ENCODE peak calls at places on chromosomes 16 and 17, in five cellular contexts. One of them, this sample, is unnamed.

GRCh38 chr16:46638947-46639925 is 18.1 kb upstream of the SHCBP1 start:
- DNase-seq in lower lobe of right lung: no peak
- DNase-seq in spleen: no peak
- DNase-seq in PC-9: no peak
- DNase-seq in fibroblast of lung: peak; percentile 65
- DNase-seq in this sample: no peak

GRCh38 chr16:11075163-11075562 is 130.8 kb downstream of the CLEC16A start:
- DNase-seq in spleen: no peak
- DNase-seq in lower lobe of right lung: no peak
- DNase-seq in PC-9: no peak
- DNase-seq in fibroblast of lung: no peak
- DNase-seq in this sample: no peak

GRCh38 chr16:86353185-86353584 is 157.1 kb upstream of the FOXF1 start:
- DNase-seq in fibroblast of lung: peak; percentile 71
- DNase-seq in spleen: no peak
- DNase-seq in lower lobe of right lung: no peak
- DNase-seq in PC-9: no peak
- DNase-seq in this sample: no peak

GRCh38 chr16:55330726-55331647 is 7.0 kb downstream of the IRX6 start:
- DNase-seq in PC-9: no peak
- DNase-seq in spleen: peak; percentile 78
- DNase-seq in fibroblast of lung: no peak
- DNase-seq in lower lobe of right lung: no peak
- DNase-seq in this sample: no peak

GRCh38 chr16:63613701-63614100 is 1508.2 kb downstream of the CDH11 start:
- DNase-seq in PC-9: no peak
- DNase-seq in spleen: no peak
- DNase-seq in fibroblast of lung: peak; percentile 54
- DNase-seq in lower lobe of right lung: no peak
- DNase-seq in this sample: no peak

GRCh38 chr17:80254396-80255241 is 6.0 kb upstream of the RNF213 start:
- DNase-seq in fibroblast of lung: peak; percentile 95
- DNase-seq in spleen: no peak
- DNase-seq in lower lobe of right lung: no peak
- DNase-seq in PC-9: peak; percentile 83
- DNase-seq in this sample: peak; percentile 73

GRCh38 chr17:79560527-79560926 is 50.3 kb downstream of the RBFOX3 start:
- DNase-seq in spleen: peak; percentile 65
- DNase-seq in lower lobe of right lung: peak; percentile 12
- DNase-seq in PC-9: no peak
- DNase-seq in fibroblast of lung: no peak
- DNase-seq in this sample: no peak

GRCh38 chr16:22739077-22739476 is 74.9 kb upstream of the HS3ST2 start:
- DNase-seq in lower lobe of right lung: no peak
- DNase-seq in fibroblast of lung: no peak
- DNase-seq in spleen: no peak
- DNase-seq in PC-9: no peak
- DNase-seq in this sample: no peak

DNA sequence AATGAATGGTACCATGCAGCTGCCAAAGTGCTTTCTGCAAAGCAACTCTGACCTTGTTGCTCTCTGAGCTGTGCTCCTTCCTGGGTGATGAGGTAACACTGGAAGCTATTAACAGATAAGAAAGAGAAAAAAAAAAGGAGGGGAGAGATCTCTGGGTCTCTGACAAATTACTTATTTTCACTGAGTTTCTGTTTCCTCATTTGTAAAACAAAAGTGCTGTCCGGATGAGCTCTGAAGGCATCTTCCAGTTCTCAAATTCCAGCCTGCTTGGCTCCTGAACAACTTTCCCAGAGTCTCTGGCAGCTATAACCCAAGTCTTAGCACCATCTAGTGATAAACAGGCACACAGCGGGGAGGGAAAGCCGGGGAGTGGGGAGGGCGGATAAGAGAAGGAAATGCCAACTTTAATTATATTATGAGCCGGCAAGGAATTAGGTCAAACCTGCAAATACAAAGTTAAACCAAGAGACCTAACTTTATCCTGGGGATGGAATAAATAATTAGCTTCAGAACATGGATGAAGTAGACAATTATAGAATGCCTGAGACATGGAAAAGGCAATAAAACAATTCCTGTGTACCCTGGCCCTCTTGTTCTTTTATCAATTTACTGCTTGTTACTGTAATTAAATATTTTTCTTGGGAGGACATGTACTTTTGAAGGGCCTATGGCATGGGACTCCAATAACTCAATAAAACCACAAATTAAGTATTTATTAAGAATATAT is 61.3 kb upstream of the KIFC3 start:
- DNase-seq in spleen: no peak
- DNase-seq in fibroblast of lung: peak; percentile 79
- DNase-seq in lower lobe of right lung: peak; percentile 60
- DNase-seq in PC-9: peak; percentile 64
- DNase-seq in this sample: peak; percentile 69
- TF ChIP-seq CTCF in spleen: peak; percentile 58
- TF ChIP-seq CTCF in fibroblast of lung: peak; percentile 68
- TF ChIP-seq CTCF in lower lobe of right lung: peak; percentile 67
- TF ChIP-seq CTCF in PC-9: peak; percentile 63
- TF ChIP-seq CTCF in this sample: peak; percentile 91

GRCh38 chr16:69131749-69132423 is 502 bp downstream of the CHTF8 start:
- DNase-seq in PC-9: peak; percentile 83
- DNase-seq in spleen: no peak
- DNase-seq in fibroblast of lung: peak; percentile 78
- DNase-seq in lower lobe of right lung: peak; percentile 84
- DNase-seq in this sample: no peak

GRCh38 chr16:69131167-69131748 is 1.1 kb downstream of the CHTF8 start:
- DNase-seq in spleen: peak; percentile 65
- DNase-seq in PC-9: no peak
- DNase-seq in lower lobe of right lung: no peak
- DNase-seq in fibroblast of lung: peak; percentile 38
- DNase-seq in this sample: no peak

GRCh38 chr16:69133555-69133954 is 1.1 kb downstream of the UTP4 start:
- DNase-seq in fibroblast of lung: no peak
- DNase-seq in spleen: no peak
- DNase-seq in PC-9: no peak
- DNase-seq in lower lobe of right lung: no peak
- DNase-seq in this sample: no peak

GRCh38 chr16:69130461-69130860 is 1.9 kb downstream of the CHTF8 start:
- DNase-seq in PC-9: no peak
- DNase-seq in fibroblast of lung: no peak
- DNase-seq in lower lobe of right lung: no peak
- DNase-seq in spleen: no peak
- DNase-seq in this sample: no peak

GRCh38 chr16:69132424-69133252 is at the start of the genes CHTF8 and UTP4:
- DNase-seq in spleen: peak; percentile 97
- DNase-seq in fibroblast of lung: peak; percentile 81
- DNase-seq in lower lobe of right lung: peak; percentile 92
- DNase-seq in PC-9: peak; percentile 82
- DNase-seq in this sample: peak; percentile 35
- TF ChIP-seq CTCF in spleen: no peak
- TF ChIP-seq CTCF in fibroblast of lung: no peak
- TF ChIP-seq CTCF in lower lobe of right lung: no peak
- TF ChIP-seq CTCF in PC-9: no peak
- TF ChIP-seq CTCF in this sample: no peak

GRCh38 chr17:8793649-8794048 is 5.5 kb downstream of the MFSD6L start:
- DNase-seq in lower lobe of right lung: no peak
- DNase-seq in spleen: no peak
- DNase-seq in fibroblast of lung: no peak
- DNase-seq in PC-9: no peak
- DNase-seq in this sample: no peak

GRCh38 chr17:8789743-8790142 is 9.4 kb downstream of the MFSD6L start:
- DNase-seq in spleen: no peak
- DNase-seq in lower lobe of right lung: no peak
- DNase-seq in fibroblast of lung: no peak
- DNase-seq in PC-9: no peak
- DNase-seq in this sample: no peak

GRCh38 chr17:8792646-8793045 is 6.5 kb downstream of the MFSD6L start:
- DNase-seq in spleen: no peak
- DNase-seq in fibroblast of lung: no peak
- DNase-seq in PC-9: no peak
- DNase-seq in lower lobe of right lung: no peak
- DNase-seq in this sample: no peak

GRCh38 chr17:8791910-8792270 is 7.3 kb downstream of the MFSD6L start:
- DNase-seq in spleen: no peak
- DNase-seq in PC-9: no peak
- DNase-seq in fibroblast of lung: peak; percentile 86
- DNase-seq in lower lobe of right lung: no peak
- DNase-seq in this sample: no peak

DNA sequence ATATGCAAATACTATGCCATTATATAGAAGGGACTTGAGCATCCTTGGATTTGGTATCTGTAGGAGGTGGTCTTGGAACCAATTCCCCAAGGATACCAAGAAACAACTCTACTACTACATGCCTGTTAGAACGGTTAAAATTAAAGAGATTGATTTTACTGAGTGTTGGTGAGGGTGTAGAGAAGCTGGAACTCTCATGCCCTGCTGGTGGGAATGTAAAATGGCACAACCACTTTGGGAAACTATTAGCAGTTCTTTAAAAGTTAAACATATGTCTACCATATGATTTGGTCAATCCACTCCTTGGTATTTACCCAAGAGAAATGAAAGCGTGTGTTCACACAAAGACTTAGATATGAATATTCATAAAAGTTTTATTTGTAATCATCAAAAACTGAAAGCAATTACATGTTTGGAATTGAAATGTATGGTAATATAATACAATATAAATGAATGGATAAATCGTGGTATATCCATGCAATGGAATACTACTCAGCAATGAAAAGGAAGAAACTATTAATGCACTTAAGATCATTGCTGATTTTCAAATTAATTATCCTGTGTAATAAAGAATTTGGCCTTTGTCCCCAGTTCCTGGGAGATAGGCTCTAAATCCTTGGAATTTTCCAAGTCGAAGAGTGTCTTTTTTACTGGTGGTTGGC is 7.8 kb downstream of the MFSD6L start:
- DNase-seq in PC-9: no peak
- DNase-seq in spleen: no peak
- DNase-seq in lower lobe of right lung: no peak
- DNase-seq in fibroblast of lung: no peak
- DNase-seq in this sample: no peak
- TF ChIP-seq CTCF in PC-9: peak; percentile 23
- TF ChIP-seq CTCF in spleen: no peak
- TF ChIP-seq CTCF in lower lobe of right lung: no peak
- TF ChIP-seq CTCF in fibroblast of lung: no peak
- TF ChIP-seq CTCF in this sample: no peak

DNA sequence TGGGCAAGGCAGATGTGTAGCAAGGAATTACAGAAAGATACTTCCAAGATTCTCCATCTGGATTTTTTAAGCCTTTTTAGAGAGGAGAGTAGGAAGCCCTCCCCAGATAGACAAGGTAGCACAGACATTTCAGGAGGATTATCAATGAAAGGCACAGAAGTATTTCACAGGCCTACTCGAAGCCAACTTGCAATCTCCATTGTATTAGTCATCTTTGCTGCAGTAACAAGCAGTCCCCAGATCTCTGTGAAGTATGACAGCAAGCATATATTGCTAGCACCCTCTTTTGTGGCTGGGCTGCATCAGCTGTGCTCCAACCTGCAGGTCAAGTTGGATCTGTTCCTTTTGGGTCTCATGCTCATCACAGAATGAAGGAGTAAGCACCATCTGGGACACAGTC is 101.6 kb downstream of the MAF start:
- DNase-seq in fibroblast of lung: no peak
- DNase-seq in PC-9: no peak
- DNase-seq in lower lobe of right lung: no peak
- DNase-seq in spleen: no peak
- DNase-seq in this sample: no peak
- TF ChIP-seq CTCF in fibroblast of lung: no peak
- TF ChIP-seq CTCF in PC-9: no peak
- TF ChIP-seq CTCF in lower lobe of right lung: no peak
- TF ChIP-seq CTCF in spleen: no peak
- TF ChIP-seq CTCF in this sample: no peak

GRCh38 chr16:81995651-81996050 is 15.6 kb downstream of the SDR42E1 start:
- DNase-seq in PC-9: no peak
- DNase-seq in lower lobe of right lung: no peak
- DNase-seq in fibroblast of lung: no peak
- DNase-seq in spleen: no peak
- DNase-seq in this sample: no peak

GRCh38 chr16:81996664-81997529 is 14.4 kb downstream of the SDR42E1 start:
- DNase-seq in spleen: no peak
- DNase-seq in PC-9: no peak
- DNase-seq in lower lobe of right lung: no peak
- DNase-seq in fibroblast of lung: peak; percentile 76
- DNase-seq in this sample: no peak

GRCh38 chr16:81997738-81998137 is 13.5 kb downstream of the SDR42E1 start:
- DNase-seq in fibroblast of lung: peak; percentile 87
- DNase-seq in PC-9: no peak
- DNase-seq in spleen: no peak
- DNase-seq in lower lobe of right lung: no peak
- DNase-seq in this sample: no peak

DNA sequence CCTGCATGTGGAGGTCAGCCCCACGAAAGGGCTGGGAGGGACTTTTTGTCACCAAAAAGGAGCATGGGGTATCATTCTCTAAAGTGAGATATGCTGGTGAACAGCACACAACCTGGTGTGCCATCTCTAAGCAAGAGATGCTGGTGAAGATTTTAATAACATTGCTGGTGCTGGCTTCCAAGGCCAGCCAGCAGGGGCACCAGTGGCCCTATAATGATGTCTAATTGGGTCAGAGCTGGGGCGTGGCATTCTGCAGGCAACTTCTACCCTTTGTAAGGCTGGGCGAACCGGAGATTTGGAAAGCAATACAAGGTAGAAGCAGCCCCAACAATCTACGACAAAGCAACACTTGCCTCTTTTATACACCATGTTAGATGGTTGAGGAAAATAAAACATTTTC is 16.8 kb downstream of the SDR42E1 start:
- DNase-seq in fibroblast of lung: no peak
- DNase-seq in lower lobe of right lung: no peak
- DNase-seq in spleen: no peak
- DNase-seq in PC-9: no peak
- DNase-seq in this sample: no peak
- TF ChIP-seq CTCF in fibroblast of lung: no peak
- TF ChIP-seq CTCF in lower lobe of right lung: no peak
- TF ChIP-seq CTCF in spleen: no peak
- TF ChIP-seq CTCF in PC-9: peak; percentile 46
- TF ChIP-seq CTCF in this sample: peak; percentile 7

This sample was measured in LNCaP clone FGC.